ENCODE peak calls at places on chromosomes 16 and 17, in nine cellular contexts. D is anterior cingulate cortex; I is MM.1S; K is central memory CD4-positive, alpha-beta T cell; J is endothelial cell; U is fibroblast of mammary gland; T is GM12891; P is ovary; Y is fibroblast of the aortic adventitia. A is an unnamed sample.

GRCh38 chr17:58338454-58338841 is 9.9 kb upstream of the TSPOAP1 start:
- DNase-seq in P (no peak), J (no peak), K (no peak), D (no peak), T (no peak), Y (no peak), I (peak), U (no peak), A (no peak)

GRCh38 chr17:42525221-42525620 is 10.8 kb upstream of the NAGLU start:
- DNase-seq in Y (peak), P (no peak), I (no peak), T (no peak), K (no peak), U (peak), D (no peak), J (no peak), A (peak)

GRCh38 chr17:63647065-63647725 is 25.0 kb downstream of the MAP3K3 start:
- DNase-seq in D (no peak), P (no peak), U (no peak), T (no peak), Y (peak), K (no peak), I (no peak), J (no peak), A (no peak)

GRCh38 chr16:87375426-87376135 is 8.0 kb downstream of the FBXO31 start:
- DNase-seq in K (no peak), P (no peak), I (no peak), J (no peak), T (no peak), Y (peak), D (no peak), U (peak), A (peak)

GRCh38 chr17:1413281-1413791 is 13.3 kb upstream of the YWHAE start:
- DNase-seq in J (no peak), D (no peak), T (no peak), K (no peak), I (no peak), U (peak), Y (peak), P (no peak), A (peak)

GRCh38 chr16:10614685-10615084 is 34.3 kb upstream of the EMP2 start:
- DNase-seq in I (no peak), D (no peak), U (no peak), Y (no peak), K (no peak), J (no peak), T (no peak), P (no peak), A (no peak)

GRCh38 chr17:72056727-72057290 is 64.0 kb upstream of the SOX9 start:
- DNase-seq in J (no peak), Y (no peak), P (no peak), D (no peak), T (no peak), U (no peak), K (no peak), I (no peak), A (no peak)

GRCh38 chr16:53126390-53126789 is 71.6 kb downstream of the CHD9 start:
- DNase-seq in T (no peak), D (no peak), I (no peak), Y (no peak), P (no peak), K (no peak), U (no peak), J (no peak), A (no peak)

GRCh38 chr17:6567528-6568185 is 11.3 kb upstream of the PITPNM3 start:
- DNase-seq in Y (peak), D (no peak), J (no peak), T (no peak), P (no peak), U (no peak), K (no peak), I (no peak), A (peak)

GRCh38 chr16:71537643-71538042 is 11.4 kb downstream of the CHST4 start:
- DNase-seq in J (peak), U (peak), Y (peak), P (no peak), I (peak), T (peak), K (no peak), D (peak), A (no peak)

GRCh38 chr17:79627184-79627765 is 16.4 kb upstream of the RBFOX3 start:
- DNase-seq in T (no peak), U (no peak), J (peak), Y (no peak), D (no peak), P (peak), I (no peak), K (no peak), A (no peak)

A was measured in osteoblast.